ENCODE peak calls at places on chromosomes 4 and X, in six cellular contexts. M is body of pancreas, T is colonic mucosa, H is GM20000, X is osteoblast, B is Caco-2. I is an unnamed sample.

GRCh38 chr4:112327950-112328349 is 30.8 kb downstream of the ALPK1 start:
- DNase-seq in X (peak; percentile 26), M (no peak), T (no peak), H (peak; percentile 42), B (peak; percentile 17), I (no peak)

GRCh38 chrX:335758-336155 is 17.2 kb upstream of the GTPBP6 start:
- DNase-seq in B (no peak), M (peak; percentile 1), H (no peak), X (no peak), T (no peak), I (no peak)

GRCh38 chrX:11787564-11787963 is 29.5 kb downstream of the MSL3 start:
- DNase-seq in M (peak; percentile 65), X (peak; percentile 57), T (peak; percentile 58), B (peak; percentile 17), H (no peak), I (peak; percentile 78)

GRCh38 chr4:21304061-21304541 is 603.8 kb downstream of the PACRGL start:
- DNase-seq in X (no peak), H (no peak), M (peak; percentile 7), T (no peak), B (no peak), I (peak; percentile 64)

GRCh38 chrX:48800574-48801280 is 1.1 kb upstream of the HDAC6 start:
- DNase-seq in B (no peak), H (no peak), X (no peak), M (no peak), T (no peak), I (no peak)

GRCh38 chr4:134585972-134586371 is 384.4 kb upstream of the PABPC4L start:
- DNase-seq in T (no peak), H (no peak), M (no peak), X (no peak), B (no peak), I (peak; percentile 58)

GRCh38 chrX:129961180-129962083 is 21.0 kb upstream of the BCORL1 start:
- DNase-seq in X (peak; percentile 77), M (peak; percentile 83), T (peak; percentile 81), H (peak; percentile 82), B (peak; percentile 71), I (no peak)

GRCh38 chr4:83371936-83372335 is 37.3 kb upstream of the HPSE start:
- DNase-seq in X (no peak), B (no peak), T (no peak), H (no peak), M (no peak), I (no peak)

GRCh38 chr4:182645511-182645910 is 271.7 kb downstream of the DCTD start:
- DNase-seq in M (no peak), H (no peak), T (no peak), B (no peak), X (no peak), I (no peak)

GRCh38 chr4:182647901-182648300 is 269.3 kb downstream of the DCTD start:
- DNase-seq in H (no peak), T (no peak), M (no peak), X (no peak), B (no peak), I (no peak)

GRCh38 chr4:182643801-182644311 is 273.3 kb downstream of the DCTD start:
- DNase-seq in M (no peak), T (no peak), H (no peak), B (no peak), X (peak; percentile 39), I (no peak)

GRCh38 chr4:182644326-182645050 is 272.7 kb downstream of the DCTD start:
- DNase-seq in T (no peak), X (no peak), H (no peak), M (no peak), B (no peak), I (no peak)

DNA sequence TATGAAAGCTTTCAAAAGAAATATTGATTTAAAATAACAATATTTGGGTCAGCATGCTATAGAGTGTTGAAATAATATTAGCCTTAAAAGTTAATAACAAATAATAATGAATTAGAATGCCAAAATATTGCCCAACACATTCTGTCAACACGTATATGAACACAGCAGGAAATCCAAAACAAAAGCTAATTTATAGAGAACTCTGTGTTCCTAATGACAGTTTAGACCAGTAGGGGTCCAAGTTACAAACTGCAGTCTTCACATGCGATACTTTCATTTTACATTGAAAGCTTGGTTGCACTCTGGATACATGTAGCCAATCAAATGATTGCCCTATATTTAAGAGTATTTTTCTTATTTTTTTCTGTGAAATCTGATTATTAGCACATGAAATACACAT is 274.4 kb downstream of the DCTD start:
- DNase-seq in H (no peak), M (no peak), X (no peak), B (no peak), T (no peak), I (no peak)
- TF ChIP-seq CTCF in H (no peak), M (no peak), X (peak; percentile 21), B (no peak), T (no peak), I (no peak)

DNA sequence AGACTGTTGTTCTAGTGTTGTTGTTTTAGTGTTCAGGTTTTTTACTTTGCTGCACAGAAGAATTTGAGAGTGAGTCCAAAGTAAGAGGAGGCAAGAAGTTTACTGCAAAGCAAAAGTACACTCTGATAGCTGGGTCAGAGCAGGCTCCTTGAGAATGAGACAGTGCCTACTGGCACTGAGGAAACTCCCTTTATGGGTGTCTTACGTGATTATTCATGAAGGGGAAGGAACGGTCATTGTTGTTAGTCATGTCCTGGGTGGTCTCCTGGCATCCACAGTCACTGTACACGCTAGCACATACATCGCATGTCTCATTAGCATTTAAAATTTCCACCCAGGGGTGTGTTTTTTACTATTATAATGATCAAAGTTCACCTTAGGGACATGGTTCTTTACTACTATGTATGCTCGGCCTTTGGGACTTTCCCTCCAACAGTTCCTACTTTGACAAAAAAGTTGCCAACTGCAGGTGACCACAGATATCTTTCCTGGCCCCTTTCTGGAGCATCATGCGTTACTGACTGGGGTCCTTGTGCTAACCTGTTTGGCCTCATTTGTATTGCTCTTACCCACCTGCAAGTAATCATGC is 688.9 kb upstream of the AMOT start:
- DNase-seq in X (no peak), H (no peak), T (no peak), M (no peak), B (no peak), I (no peak)
- TF ChIP-seq CTCF in X (no peak), H (no peak), T (no peak), M (no peak), B (no peak), I (no peak)

GRCh38 chrX:39652336-39652735 is 445.4 kb downstream of the BCOR start:
- DNase-seq in X (no peak), T (peak; percentile 27), M (peak; percentile 20), B (peak; percentile 30), H (peak; percentile 22), I (peak; percentile 10)
- TF ChIP-seq CTCF in X (peak; percentile 60), T (no peak), M (peak; percentile 21), B (peak; percentile 30), H (no peak), I (no peak)

GRCh38 chr4:119490335-119490734 is 138.3 kb downstream of the PDE5A start:
- DNase-seq in X (peak; percentile 14), M (no peak), T (no peak), H (no peak), B (peak; percentile 25), I (peak; percentile 20)
- TF ChIP-seq CTCF in X (peak; percentile 43), M (peak; percentile 11), T (no peak), H (no peak), B (no peak), I (no peak)

I was measured in endothelial cell.